ENCODE peak calls at places on chromosomes 7 and 10, in five cellular contexts. U is activated CD8-positive, alpha-beta T cell treated with anti-CD3 and anti-CD28 coated beads for 36 hours; A is CD4-positive, alpha-beta T cell; V is Panc1; T is effector memory CD8-positive, alpha-beta T cell. P is an unnamed sample.

GRCh38 chr10:15824498-15824897 is 35.8 kb downstream of the MINDY3 start:
- ATAC-seq in U (no peak), A (no peak), V (no peak), T (no peak), P (no peak)

GRCh38 chr10:11882646-11883375 is 59.7 kb downstream of the PROSER2 start:
- ATAC-seq in U (no peak), A (no peak), V (no peak), T (peak), P (no peak)

GRCh38 chr10:128074589-128074988 is 51.6 kb downstream of the MKI67 start:
- ATAC-seq in U (no peak), A (no peak), V (no peak), T (no peak), P (no peak)

GRCh38 chr10:26486304-26486703 is 48.2 kb downstream of the APBB1IP start:
- ATAC-seq in U (no peak), A (no peak), V (no peak), T (no peak), P (peak)

GRCh38 chr7:106887376-106887775 is 22.3 kb downstream of the PIK3CG start:
- ATAC-seq in U (peak), A (no peak), V (no peak), T (no peak), P (no peak)

GRCh38 chr10:110530131-110530831 is 32.6 kb downstream of the DUSP5 start:
- ATAC-seq in U (no peak), A (peak), V (peak), T (no peak), P (peak)

GRCh38 chr10:114856544-114857287 is 35.1 kb downstream of the FHIP2A start:
- ATAC-seq in U (peak), A (peak), V (peak), T (peak), P (no peak)

GRCh38 chr7:99102809-99103690 is 40.9 kb downstream of the SMURF1 start:
- ATAC-seq in U (peak), A (no peak), V (peak), T (no peak), P (no peak)

GRCh38 chr10:69043931-69044531 is 43.9 kb upstream of the SRGN start:
- ATAC-seq in U (peak), A (peak), V (no peak), T (peak), P (no peak)

GRCh38 chr10:50627896-50628295 is 4.1 kb upstream of the SGMS1 start:
- ATAC-seq in U (no peak), A (no peak), V (no peak), T (no peak), P (no peak)

GRCh38 chr7:75963383-75963995 is 30.9 kb downstream of the TMEM120A start:
- ATAC-seq in U (no peak), A (no peak), V (no peak), T (no peak), P (no peak)